ENCODE peak calls at places on chromosome 7, in nine cellular contexts. One of them, this sample, is unnamed.

GRCh38 chr7:130909881-130910672 is 176.1 kb upstream of the KLF14 start:
- DNase-seq in progenitor cell of endocrine pancreas: no peak
- DNase-seq in tibial artery: no peak
- DNase-seq in transverse colon: no peak
- DNase-seq in activated effector memory CD4-positive, alpha-beta T cell treated with Interleukin-2 at 50 U/mL for 16 hours: no peak
- DNase-seq in NCI-H187: no peak
- DNase-seq in neural crest cell: no peak
- DNase-seq in coronary artery: peak
- DNase-seq in activated CD8-positive, alpha-beta T cell treated with anti-CD3 and anti-CD28 coated beads for 36 hours: peak
- DNase-seq in this sample: peak

GRCh38 chr7:85065306-85065705 is 121.5 kb downstream of the SEMA3D start:
- DNase-seq in activated effector memory CD4-positive, alpha-beta T cell treated with Interleukin-2 at 50 U/mL for 16 hours: no peak
- DNase-seq in tibial artery: no peak
- DNase-seq in progenitor cell of endocrine pancreas: no peak
- DNase-seq in neural crest cell: no peak
- DNase-seq in coronary artery: no peak
- DNase-seq in transverse colon: no peak
- DNase-seq in activated CD8-positive, alpha-beta T cell treated with anti-CD3 and anti-CD28 coated beads for 36 hours: no peak
- DNase-seq in NCI-H187: no peak
- DNase-seq in this sample: no peak

GRCh38 chr7:149330914-149331567 is 69.0 kb downstream of the ZNF783 start:
- DNase-seq in NCI-H187: no peak
- DNase-seq in coronary artery: no peak
- DNase-seq in neural crest cell: no peak
- DNase-seq in tibial artery: no peak
- DNase-seq in activated CD8-positive, alpha-beta T cell treated with anti-CD3 and anti-CD28 coated beads for 36 hours: peak
- DNase-seq in activated effector memory CD4-positive, alpha-beta T cell treated with Interleukin-2 at 50 U/mL for 16 hours: no peak
- DNase-seq in transverse colon: no peak
- DNase-seq in progenitor cell of endocrine pancreas: no peak
- DNase-seq in this sample: no peak

GRCh38 chr7:139034855-139035587 is 821 bp downstream of the ZC3HAV1L start:
- DNase-seq in coronary artery: peak
- DNase-seq in transverse colon: peak
- DNase-seq in activated CD8-positive, alpha-beta T cell treated with anti-CD3 and anti-CD28 coated beads for 36 hours: peak
- DNase-seq in activated effector memory CD4-positive, alpha-beta T cell treated with Interleukin-2 at 50 U/mL for 16 hours: no peak
- DNase-seq in NCI-H187: no peak
- DNase-seq in tibial artery: no peak
- DNase-seq in neural crest cell: no peak
- DNase-seq in progenitor cell of endocrine pancreas: no peak
- DNase-seq in this sample: peak

GRCh38 chr7:150931199-150931869 is 46.8 kb downstream of the KCNH2 start:
- DNase-seq in neural crest cell: no peak
- DNase-seq in NCI-H187: no peak
- DNase-seq in tibial artery: no peak
- DNase-seq in progenitor cell of endocrine pancreas: no peak
- DNase-seq in activated effector memory CD4-positive, alpha-beta T cell treated with Interleukin-2 at 50 U/mL for 16 hours: peak
- DNase-seq in transverse colon: no peak
- DNase-seq in activated CD8-positive, alpha-beta T cell treated with anti-CD3 and anti-CD28 coated beads for 36 hours: peak
- DNase-seq in coronary artery: no peak
- DNase-seq in this sample: peak

GRCh38 chr7:115221484-115221883 is 299.6 kb downstream of the MDFIC start:
- DNase-seq in neural crest cell: no peak
- DNase-seq in progenitor cell of endocrine pancreas: no peak
- DNase-seq in transverse colon: no peak
- DNase-seq in activated effector memory CD4-positive, alpha-beta T cell treated with Interleukin-2 at 50 U/mL for 16 hours: no peak
- DNase-seq in NCI-H187: no peak
- DNase-seq in activated CD8-positive, alpha-beta T cell treated with anti-CD3 and anti-CD28 coated beads for 36 hours: no peak
- DNase-seq in coronary artery: no peak
- DNase-seq in tibial artery: no peak
- DNase-seq in this sample: no peak

GRCh38 chr7:152514771-152515105 is 78.9 kb upstream of the KMT2C start:
- DNase-seq in progenitor cell of endocrine pancreas: no peak
- DNase-seq in transverse colon: no peak
- DNase-seq in NCI-H187: no peak
- DNase-seq in activated effector memory CD4-positive, alpha-beta T cell treated with Interleukin-2 at 50 U/mL for 16 hours: no peak
- DNase-seq in activated CD8-positive, alpha-beta T cell treated with anti-CD3 and anti-CD28 coated beads for 36 hours: no peak
- DNase-seq in neural crest cell: no peak
- DNase-seq in tibial artery: no peak
- DNase-seq in coronary artery: no peak
- DNase-seq in this sample: no peak

GRCh38 chr7:10934292-10934691 is 39.4 kb upstream of the PHF14 start:
- DNase-seq in activated CD8-positive, alpha-beta T cell treated with anti-CD3 and anti-CD28 coated beads for 36 hours: no peak
- DNase-seq in coronary artery: no peak
- DNase-seq in activated effector memory CD4-positive, alpha-beta T cell treated with Interleukin-2 at 50 U/mL for 16 hours: no peak
- DNase-seq in progenitor cell of endocrine pancreas: no peak
- DNase-seq in NCI-H187: no peak
- DNase-seq in transverse colon: no peak
- DNase-seq in tibial artery: no peak
- DNase-seq in neural crest cell: no peak
- DNase-seq in this sample: no peak

GRCh38 chr7:94779070-94779469 is 123.1 kb upstream of the SGCE start:
- DNase-seq in activated CD8-positive, alpha-beta T cell treated with anti-CD3 and anti-CD28 coated beads for 36 hours: no peak
- DNase-seq in transverse colon: no peak
- DNase-seq in NCI-H187: no peak
- DNase-seq in tibial artery: no peak
- DNase-seq in progenitor cell of endocrine pancreas: no peak
- DNase-seq in coronary artery: no peak
- DNase-seq in activated effector memory CD4-positive, alpha-beta T cell treated with Interleukin-2 at 50 U/mL for 16 hours: no peak
- DNase-seq in neural crest cell: no peak
- DNase-seq in this sample: no peak

GRCh38 chr7:78530351-78530750 is 731.8 kb downstream of the PHTF2 start:
- DNase-seq in activated CD8-positive, alpha-beta T cell treated with anti-CD3 and anti-CD28 coated beads for 36 hours: no peak
- DNase-seq in NCI-H187: no peak
- DNase-seq in activated effector memory CD4-positive, alpha-beta T cell treated with Interleukin-2 at 50 U/mL for 16 hours: no peak
- DNase-seq in progenitor cell of endocrine pancreas: no peak
- DNase-seq in neural crest cell: no peak
- DNase-seq in coronary artery: no peak
- DNase-seq in tibial artery: no peak
- DNase-seq in transverse colon: no peak
- DNase-seq in this sample: no peak

GRCh38 chr7:135670179-135670578 is 7.9 kb downstream of the STMP1 start:
- DNase-seq in transverse colon: no peak
- DNase-seq in activated CD8-positive, alpha-beta T cell treated with anti-CD3 and anti-CD28 coated beads for 36 hours: no peak
- DNase-seq in neural crest cell: no peak
- DNase-seq in progenitor cell of endocrine pancreas: no peak
- DNase-seq in coronary artery: no peak
- DNase-seq in NCI-H187: no peak
- DNase-seq in tibial artery: no peak
- DNase-seq in activated effector memory CD4-positive, alpha-beta T cell treated with Interleukin-2 at 50 U/mL for 16 hours: no peak
- DNase-seq in this sample: no peak

GRCh38 chr7:90459888-90460287 is 9.6 kb upstream of the PTTG1IP2 start:
- DNase-seq in coronary artery: no peak
- DNase-seq in progenitor cell of endocrine pancreas: no peak
- DNase-seq in tibial artery: no peak
- DNase-seq in transverse colon: no peak
- DNase-seq in activated effector memory CD4-positive, alpha-beta T cell treated with Interleukin-2 at 50 U/mL for 16 hours: no peak
- DNase-seq in NCI-H187: no peak
- DNase-seq in activated CD8-positive, alpha-beta T cell treated with anti-CD3 and anti-CD28 coated beads for 36 hours: no peak
- DNase-seq in neural crest cell: no peak
- DNase-seq in this sample: no peak

GRCh38 chr7:21722371-21722770 is 179.5 kb downstream of the DNAH11 start:
- DNase-seq in activated effector memory CD4-positive, alpha-beta T cell treated with Interleukin-2 at 50 U/mL for 16 hours: no peak
- DNase-seq in coronary artery: no peak
- DNase-seq in neural crest cell: no peak
- DNase-seq in transverse colon: no peak
- DNase-seq in progenitor cell of endocrine pancreas: no peak
- DNase-seq in tibial artery: no peak
- DNase-seq in activated CD8-positive, alpha-beta T cell treated with anti-CD3 and anti-CD28 coated beads for 36 hours: no peak
- DNase-seq in NCI-H187: no peak
- DNase-seq in this sample: no peak

GRCh38 chr7:21969822-21970221 is 24.1 kb upstream of the CDCA7L start:
- DNase-seq in progenitor cell of endocrine pancreas: no peak
- DNase-seq in NCI-H187: no peak
- DNase-seq in activated CD8-positive, alpha-beta T cell treated with anti-CD3 and anti-CD28 coated beads for 36 hours: no peak
- DNase-seq in tibial artery: no peak
- DNase-seq in transverse colon: no peak
- DNase-seq in neural crest cell: no peak
- DNase-seq in coronary artery: no peak
- DNase-seq in activated effector memory CD4-positive, alpha-beta T cell treated with Interleukin-2 at 50 U/mL for 16 hours: no peak
- DNase-seq in this sample: no peak

This sample was measured in small intestine.